ENCODE peak calls at places on chromosome X, in ten cellular contexts. One of them, this sample, is unnamed.

GRCh38 chrX:19137064-19137463 is 14.8 kb upstream of the ADGRG2 start:
- DNase-seq in bronchial epithelial cell: no peak
- DNase-seq in psoas muscle: no peak
- DNase-seq in foreskin fibroblast: no peak
- DNase-seq in CD4-positive, alpha-beta T cell: no peak
- DNase-seq in RWPE1: no peak
- DNase-seq in fibroblast of villous mesenchyme: no peak
- DNase-seq in IMR-90: no peak
- DNase-seq in HFF-Myc: no peak
- DNase-seq in stomach: no peak
- DNase-seq in this sample: no peak

GRCh38 chrX:68917799-68918198 is 89.0 kb downstream of the EFNB1 start:
- DNase-seq in bronchial epithelial cell: no peak
- DNase-seq in psoas muscle: no peak
- DNase-seq in foreskin fibroblast: no peak
- DNase-seq in CD4-positive, alpha-beta T cell: no peak
- DNase-seq in RWPE1: no peak
- DNase-seq in fibroblast of villous mesenchyme: no peak
- DNase-seq in IMR-90: no peak
- DNase-seq in HFF-Myc: no peak
- DNase-seq in stomach: no peak
- DNase-seq in this sample: no peak

GRCh38 chrX:134622813-134623185 is 35.5 kb downstream of the PLAC1 start:
- DNase-seq in bronchial epithelial cell: peak
- DNase-seq in psoas muscle: no peak
- DNase-seq in foreskin fibroblast: no peak
- DNase-seq in CD4-positive, alpha-beta T cell: no peak
- DNase-seq in RWPE1: peak
- DNase-seq in fibroblast of villous mesenchyme: peak
- DNase-seq in IMR-90: no peak
- DNase-seq in HFF-Myc: no peak
- DNase-seq in stomach: no peak
- DNase-seq in this sample: no peak

GRCh38 chrX:1137531-1137930 is 74.9 kb downstream of the CRLF2 start:
- DNase-seq in bronchial epithelial cell: no peak
- DNase-seq in psoas muscle: peak
- DNase-seq in foreskin fibroblast: no peak
- DNase-seq in CD4-positive, alpha-beta T cell: no peak
- DNase-seq in RWPE1: no peak
- DNase-seq in fibroblast of villous mesenchyme: no peak
- DNase-seq in IMR-90: no peak
- DNase-seq in HFF-Myc: no peak
- DNase-seq in stomach: no peak
- DNase-seq in this sample: no peak

GRCh38 chrX:15848576-15848975 is 6.0 kb downstream of the AP1S2 start:
- DNase-seq in bronchial epithelial cell: no peak
- DNase-seq in psoas muscle: no peak
- DNase-seq in foreskin fibroblast: peak
- DNase-seq in CD4-positive, alpha-beta T cell: no peak
- DNase-seq in RWPE1: no peak
- DNase-seq in fibroblast of villous mesenchyme: no peak
- DNase-seq in IMR-90: no peak
- DNase-seq in HFF-Myc: no peak
- DNase-seq in stomach: no peak
- DNase-seq in this sample: no peak

GRCh38 chrX:129077384-129077783 is 445.9 kb downstream of the SMARCA1 start:
- DNase-seq in bronchial epithelial cell: no peak
- DNase-seq in psoas muscle: no peak
- DNase-seq in foreskin fibroblast: no peak
- DNase-seq in CD4-positive, alpha-beta T cell: no peak
- DNase-seq in RWPE1: no peak
- DNase-seq in fibroblast of villous mesenchyme: no peak
- DNase-seq in IMR-90: no peak
- DNase-seq in HFF-Myc: no peak
- DNase-seq in stomach: no peak
- DNase-seq in this sample: no peak

GRCh38 chrX:22542641-22543040 is 269.9 kb downstream of the CBLL2 start:
- DNase-seq in bronchial epithelial cell: no peak
- DNase-seq in psoas muscle: no peak
- DNase-seq in foreskin fibroblast: peak
- DNase-seq in CD4-positive, alpha-beta T cell: no peak
- DNase-seq in RWPE1: no peak
- DNase-seq in fibroblast of villous mesenchyme: no peak
- DNase-seq in IMR-90: peak
- DNase-seq in HFF-Myc: no peak
- DNase-seq in stomach: no peak
- DNase-seq in this sample: no peak

GRCh38 chrX:106897259-106897658 is 5.9 kb downstream of the RIPPLY1 start:
- DNase-seq in bronchial epithelial cell: peak
- DNase-seq in psoas muscle: no peak
- DNase-seq in foreskin fibroblast: peak
- DNase-seq in CD4-positive, alpha-beta T cell: no peak
- DNase-seq in RWPE1: no peak
- DNase-seq in fibroblast of villous mesenchyme: peak
- DNase-seq in IMR-90: peak
- DNase-seq in HFF-Myc: peak
- DNase-seq in stomach: no peak
- DNase-seq in this sample: no peak

GRCh38 chrX:150683536-150684146 is 9.6 kb upstream of the MTMR1 start:
- DNase-seq in bronchial epithelial cell: no peak
- DNase-seq in psoas muscle: no peak
- DNase-seq in foreskin fibroblast: peak
- DNase-seq in CD4-positive, alpha-beta T cell: no peak
- DNase-seq in RWPE1: peak
- DNase-seq in fibroblast of villous mesenchyme: peak
- DNase-seq in IMR-90: peak
- DNase-seq in HFF-Myc: peak
- DNase-seq in stomach: no peak
- DNase-seq in this sample: no peak

GRCh38 chrX:103774070-103774642 is 2.5 kb upstream of the PLP1 start:
- DNase-seq in bronchial epithelial cell: peak
- DNase-seq in psoas muscle: no peak
- DNase-seq in foreskin fibroblast: peak
- DNase-seq in CD4-positive, alpha-beta T cell: no peak
- DNase-seq in RWPE1: peak
- DNase-seq in fibroblast of villous mesenchyme: peak
- DNase-seq in IMR-90: peak
- DNase-seq in HFF-Myc: no peak
- DNase-seq in stomach: no peak
- DNase-seq in this sample: peak

GRCh38 chrX:154829926-154830442 is 4.5 kb downstream of the SMIM9 start:
- DNase-seq in bronchial epithelial cell: no peak
- DNase-seq in psoas muscle: no peak
- DNase-seq in foreskin fibroblast: no peak
- DNase-seq in CD4-positive, alpha-beta T cell: no peak
- DNase-seq in RWPE1: no peak
- DNase-seq in fibroblast of villous mesenchyme: no peak
- DNase-seq in IMR-90: no peak
- DNase-seq in HFF-Myc: no peak
- DNase-seq in stomach: no peak
- DNase-seq in this sample: no peak

GRCh38 chrX:7059214-7059838 is 88.2 kb upstream of the STS start:
- DNase-seq in bronchial epithelial cell: no peak
- DNase-seq in psoas muscle: no peak
- DNase-seq in foreskin fibroblast: no peak
- DNase-seq in CD4-positive, alpha-beta T cell: no peak
- DNase-seq in RWPE1: no peak
- DNase-seq in fibroblast of villous mesenchyme: no peak
- DNase-seq in IMR-90: no peak
- DNase-seq in HFF-Myc: no peak
- DNase-seq in stomach: no peak
- DNase-seq in this sample: no peak

GRCh38 chrX:134718329-134719317 is 60.4 kb upstream of the PLAC1 start:
- DNase-seq in bronchial epithelial cell: peak
- DNase-seq in psoas muscle: peak
- DNase-seq in foreskin fibroblast: peak
- DNase-seq in CD4-positive, alpha-beta T cell: no peak
- DNase-seq in RWPE1: peak
- DNase-seq in fibroblast of villous mesenchyme: peak
- DNase-seq in IMR-90: peak
- DNase-seq in HFF-Myc: peak
- DNase-seq in stomach: peak
- DNase-seq in this sample: peak

GRCh38 chrX:110317079-110317819 is 636 bp downstream of the AMMECR1 start:
- DNase-seq in bronchial epithelial cell: peak
- DNase-seq in psoas muscle: peak
- DNase-seq in foreskin fibroblast: peak
- DNase-seq in CD4-positive, alpha-beta T cell: peak
- DNase-seq in RWPE1: peak
- DNase-seq in fibroblast of villous mesenchyme: no peak
- DNase-seq in IMR-90: no peak
- DNase-seq in HFF-Myc: no peak
- DNase-seq in stomach: peak
- DNase-seq in this sample: peak

GRCh38 chrX:83934220-83934619 is 73.3 kb downstream of the CYLC1 start:
- DNase-seq in bronchial epithelial cell: no peak
- DNase-seq in psoas muscle: no peak
- DNase-seq in foreskin fibroblast: no peak
- DNase-seq in CD4-positive, alpha-beta T cell: no peak
- DNase-seq in RWPE1: no peak
- DNase-seq in fibroblast of villous mesenchyme: no peak
- DNase-seq in IMR-90: no peak
- DNase-seq in HFF-Myc: no peak
- DNase-seq in stomach: no peak
- DNase-seq in this sample: no peak
- TF ChIP-seq CTCF in bronchial epithelial cell: no peak
- TF ChIP-seq CTCF in psoas muscle: peak
- TF ChIP-seq CTCF in foreskin fibroblast: no peak
- TF ChIP-seq CTCF in CD4-positive, alpha-beta T cell: no peak
- TF ChIP-seq CTCF in RWPE1: no peak
- TF ChIP-seq CTCF in fibroblast of villous mesenchyme: no peak
- TF ChIP-seq CTCF in IMR-90: no peak
- TF ChIP-seq CTCF in HFF-Myc: no peak
- TF ChIP-seq CTCF in stomach: no peak
- TF ChIP-seq CTCF in this sample: no peak

DNA sequence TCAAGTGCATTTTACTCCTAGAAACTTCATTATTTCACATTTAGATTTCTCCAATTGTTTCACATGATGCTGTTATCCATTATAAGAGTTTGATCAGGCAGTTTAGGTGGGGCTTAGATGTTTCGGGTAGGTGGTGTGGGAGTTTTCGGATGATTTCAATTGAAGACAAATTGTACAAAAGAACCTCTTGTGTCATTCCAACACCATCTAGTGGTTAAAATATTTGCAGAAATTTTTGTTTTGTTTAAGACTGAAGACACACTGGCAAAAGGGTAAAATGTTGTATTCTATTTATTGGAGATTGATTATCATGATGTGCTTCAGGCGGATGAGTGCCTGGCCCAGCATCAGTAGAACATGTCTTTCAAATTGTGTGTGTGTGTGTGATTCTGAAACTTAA is 212.7 kb downstream of the SH3BGRL start:
- DNase-seq in bronchial epithelial cell: peak
- DNase-seq in psoas muscle: no peak
- DNase-seq in foreskin fibroblast: no peak
- DNase-seq in CD4-positive, alpha-beta T cell: no peak
- DNase-seq in RWPE1: no peak
- DNase-seq in fibroblast of villous mesenchyme: peak
- DNase-seq in IMR-90: no peak
- DNase-seq in HFF-Myc: no peak
- DNase-seq in stomach: no peak
- DNase-seq in this sample: no peak
- TF ChIP-seq CTCF in bronchial epithelial cell: no peak
- TF ChIP-seq CTCF in psoas muscle: peak
- TF ChIP-seq CTCF in foreskin fibroblast: no peak
- TF ChIP-seq CTCF in CD4-positive, alpha-beta T cell: no peak
- TF ChIP-seq CTCF in RWPE1: no peak
- TF ChIP-seq CTCF in fibroblast of villous mesenchyme: peak
- TF ChIP-seq CTCF in IMR-90: peak
- TF ChIP-seq CTCF in HFF-Myc: no peak
- TF ChIP-seq CTCF in stomach: no peak
- TF ChIP-seq CTCF in this sample: no peak

GRCh38 chrX:30939928-30940327 is 50.9 kb upstream of the TAB3 start:
- DNase-seq in bronchial epithelial cell: peak
- DNase-seq in psoas muscle: no peak
- DNase-seq in foreskin fibroblast: no peak
- DNase-seq in CD4-positive, alpha-beta T cell: no peak
- DNase-seq in RWPE1: no peak
- DNase-seq in fibroblast of villous mesenchyme: no peak
- DNase-seq in IMR-90: no peak
- DNase-seq in HFF-Myc: no peak
- DNase-seq in stomach: no peak
- DNase-seq in this sample: no peak

GRCh38 chrX:30930679-30931078 is 41.6 kb upstream of the TAB3 start:
- DNase-seq in bronchial epithelial cell: no peak
- DNase-seq in psoas muscle: no peak
- DNase-seq in foreskin fibroblast: no peak
- DNase-seq in CD4-positive, alpha-beta T cell: no peak
- DNase-seq in RWPE1: no peak
- DNase-seq in fibroblast of villous mesenchyme: no peak
- DNase-seq in IMR-90: no peak
- DNase-seq in HFF-Myc: no peak
- DNase-seq in stomach: no peak
- DNase-seq in this sample: no peak

GRCh38 chrX:30931920-30932319 is 42.9 kb upstream of the TAB3 start:
- DNase-seq in bronchial epithelial cell: no peak
- DNase-seq in psoas muscle: no peak
- DNase-seq in foreskin fibroblast: no peak
- DNase-seq in CD4-positive, alpha-beta T cell: no peak
- DNase-seq in RWPE1: no peak
- DNase-seq in fibroblast of villous mesenchyme: no peak
- DNase-seq in IMR-90: no peak
- DNase-seq in HFF-Myc: no peak
- DNase-seq in stomach: no peak
- DNase-seq in this sample: no peak

GRCh38 chrX:30938295-30938694 is 49.2 kb upstream of the TAB3 start:
- DNase-seq in bronchial epithelial cell: no peak
- DNase-seq in psoas muscle: no peak
- DNase-seq in foreskin fibroblast: no peak
- DNase-seq in CD4-positive, alpha-beta T cell: no peak
- DNase-seq in RWPE1: no peak
- DNase-seq in fibroblast of villous mesenchyme: no peak
- DNase-seq in IMR-90: no peak
- DNase-seq in HFF-Myc: no peak
- DNase-seq in stomach: no peak
- DNase-seq in this sample: no peak

DNA sequence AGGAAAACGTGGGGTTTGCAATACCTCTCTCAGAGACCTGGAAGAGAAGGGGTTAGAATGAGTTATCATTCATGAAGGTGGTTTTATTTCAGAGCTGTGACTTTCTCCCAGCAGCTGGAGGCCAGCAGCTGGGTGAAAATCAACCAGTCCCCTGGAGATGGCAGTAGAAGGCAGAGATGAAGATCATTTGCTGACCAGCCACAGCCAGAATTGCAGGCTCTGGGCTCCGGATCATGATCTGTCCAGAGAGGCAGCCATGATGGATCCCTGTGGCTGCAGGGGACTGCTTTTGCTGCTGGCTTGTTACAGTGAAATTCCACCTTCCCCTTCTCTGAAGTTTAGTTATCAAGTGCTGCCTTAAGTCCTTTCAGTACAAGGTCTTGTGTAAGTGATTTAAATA is 46.9 kb upstream of the TAB3 start:
- DNase-seq in bronchial epithelial cell: peak
- DNase-seq in psoas muscle: no peak
- DNase-seq in foreskin fibroblast: peak
- DNase-seq in CD4-positive, alpha-beta T cell: no peak
- DNase-seq in RWPE1: peak
- DNase-seq in fibroblast of villous mesenchyme: peak
- DNase-seq in IMR-90: peak
- DNase-seq in HFF-Myc: no peak
- DNase-seq in stomach: peak
- DNase-seq in this sample: peak
- TF ChIP-seq CTCF in bronchial epithelial cell: peak
- TF ChIP-seq CTCF in psoas muscle: no peak
- TF ChIP-seq CTCF in foreskin fibroblast: no peak
- TF ChIP-seq CTCF in CD4-positive, alpha-beta T cell: no peak
- TF ChIP-seq CTCF in RWPE1: no peak
- TF ChIP-seq CTCF in fibroblast of villous mesenchyme: peak
- TF ChIP-seq CTCF in IMR-90: no peak
- TF ChIP-seq CTCF in HFF-Myc: no peak
- TF ChIP-seq CTCF in stomach: peak
- TF ChIP-seq CTCF in this sample: no peak

GRCh38 chrX:132940727-132941162 is 17.7 kb downstream of the HS6ST2 start:
- DNase-seq in bronchial epithelial cell: peak
- DNase-seq in psoas muscle: no peak
- DNase-seq in foreskin fibroblast: no peak
- DNase-seq in CD4-positive, alpha-beta T cell: no peak
- DNase-seq in RWPE1: peak
- DNase-seq in fibroblast of villous mesenchyme: no peak
- DNase-seq in IMR-90: no peak
- DNase-seq in HFF-Myc: no peak
- DNase-seq in stomach: no peak
- DNase-seq in this sample: no peak
- TF ChIP-seq CTCF in bronchial epithelial cell: peak
- TF ChIP-seq CTCF in psoas muscle: no peak
- TF ChIP-seq CTCF in foreskin fibroblast: no peak
- TF ChIP-seq CTCF in CD4-positive, alpha-beta T cell: no peak
- TF ChIP-seq CTCF in RWPE1: no peak
- TF ChIP-seq CTCF in fibroblast of villous mesenchyme: peak
- TF ChIP-seq CTCF in IMR-90: no peak
- TF ChIP-seq CTCF in HFF-Myc: no peak
- TF ChIP-seq CTCF in stomach: no peak
- TF ChIP-seq CTCF in this sample: no peak